ENCODE peak calls at places on chromosomes 2 and 18, in seven cellular contexts. One of them, this sample, is unnamed.

GRCh38 chr2:192013211-192013610 is 166.3 kb upstream of the CAVIN2 start:
- DNase-seq in BE2C: no peak
- DNase-seq in epithelial cell of esophagus: no peak
- DNase-seq in colonic mucosa: no peak
- DNase-seq in kidney epithelial cell: no peak
- DNase-seq in endothelial cell: no peak
- DNase-seq in GM13976: no peak
- DNase-seq in this sample: no peak

GRCh38 chr2:32652555-32653209 is 24.8 kb downstream of the TTC27 start:
- DNase-seq in BE2C: no peak
- DNase-seq in colonic mucosa: no peak
- DNase-seq in endothelial cell: no peak
- DNase-seq in epithelial cell of esophagus: no peak
- DNase-seq in kidney epithelial cell: no peak
- DNase-seq in GM13976: no peak
- DNase-seq in this sample: no peak

GRCh38 chr2:12293868-12294267 is 422.9 kb upstream of the TRIB2 start:
- DNase-seq in kidney epithelial cell: no peak
- DNase-seq in colonic mucosa: no peak
- DNase-seq in BE2C: no peak
- DNase-seq in endothelial cell: no peak
- DNase-seq in epithelial cell of esophagus: no peak
- DNase-seq in GM13976: peak
- DNase-seq in this sample: no peak

GRCh38 chr2:33111002-33111446 is 164.3 kb downstream of the LTBP1 start:
- DNase-seq in epithelial cell of esophagus: peak
- DNase-seq in kidney epithelial cell: no peak
- DNase-seq in endothelial cell: no peak
- DNase-seq in GM13976: no peak
- DNase-seq in colonic mucosa: no peak
- DNase-seq in BE2C: no peak
- DNase-seq in this sample: peak

GRCh38 chr2:3959372-3959771 is 256.0 kb downstream of the DCDC2C start:
- DNase-seq in endothelial cell: peak
- DNase-seq in epithelial cell of esophagus: peak
- DNase-seq in kidney epithelial cell: no peak
- DNase-seq in colonic mucosa: no peak
- DNase-seq in GM13976: peak
- DNase-seq in BE2C: no peak
- DNase-seq in this sample: peak

GRCh38 chr2:10407432-10407831 is 40.7 kb downstream of the ODC1 start:
- DNase-seq in colonic mucosa: no peak
- DNase-seq in GM13976: no peak
- DNase-seq in kidney epithelial cell: no peak
- DNase-seq in epithelial cell of esophagus: no peak
- DNase-seq in BE2C: no peak
- DNase-seq in endothelial cell: no peak
- DNase-seq in this sample: no peak

GRCh38 chr2:126381081-126381480 is 274.9 kb upstream of the GYPC start:
- DNase-seq in endothelial cell: no peak
- DNase-seq in BE2C: no peak
- DNase-seq in kidney epithelial cell: no peak
- DNase-seq in epithelial cell of esophagus: no peak
- DNase-seq in colonic mucosa: no peak
- DNase-seq in GM13976: no peak
- DNase-seq in this sample: no peak

GRCh38 chr2:217293607-217294006 is 433.7 kb upstream of the TNP1 start:
- DNase-seq in BE2C: no peak
- DNase-seq in GM13976: no peak
- DNase-seq in kidney epithelial cell: no peak
- DNase-seq in colonic mucosa: no peak
- DNase-seq in endothelial cell: no peak
- DNase-seq in epithelial cell of esophagus: no peak
- DNase-seq in this sample: no peak

GRCh38 chr2:233250568-233250967 is 905 bp upstream of the ATG16L1 start:
- DNase-seq in GM13976: no peak
- DNase-seq in kidney epithelial cell: no peak
- DNase-seq in BE2C: no peak
- DNase-seq in endothelial cell: no peak
- DNase-seq in epithelial cell of esophagus: no peak
- DNase-seq in colonic mucosa: no peak
- DNase-seq in this sample: no peak

GRCh38 chr18:62288669-62289016 is 36.5 kb upstream of the TNFRSF11A start:
- DNase-seq in endothelial cell: no peak
- DNase-seq in colonic mucosa: no peak
- DNase-seq in epithelial cell of esophagus: no peak
- DNase-seq in kidney epithelial cell: no peak
- DNase-seq in BE2C: no peak
- DNase-seq in GM13976: no peak
- DNase-seq in this sample: no peak

GRCh38 chr18:62289047-62289446 is 36.1 kb upstream of the TNFRSF11A start:
- DNase-seq in colonic mucosa: no peak
- DNase-seq in BE2C: no peak
- DNase-seq in kidney epithelial cell: no peak
- DNase-seq in GM13976: peak
- DNase-seq in epithelial cell of esophagus: no peak
- DNase-seq in endothelial cell: no peak
- DNase-seq in this sample: peak

DNA sequence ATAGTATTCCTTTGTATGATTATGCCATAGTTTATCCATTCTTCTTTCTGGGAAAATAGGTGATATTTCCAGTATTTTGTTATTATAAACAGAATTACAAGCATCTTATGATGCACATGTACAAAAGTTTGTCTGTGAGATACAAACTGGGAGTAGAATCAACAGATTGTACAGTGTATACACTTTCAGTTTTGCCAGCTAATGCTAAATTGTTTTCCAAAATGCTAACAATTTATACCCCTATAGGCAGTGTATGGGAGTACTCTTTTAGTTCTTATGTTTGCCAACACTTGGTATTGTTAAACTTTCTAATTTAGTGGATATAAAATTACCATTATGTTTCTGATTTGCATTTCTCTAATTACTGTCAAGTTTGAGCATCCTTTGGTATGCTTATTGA is 31.0 kb upstream of the TNFRSF11A start:
- DNase-seq in endothelial cell: no peak
- DNase-seq in epithelial cell of esophagus: no peak
- DNase-seq in GM13976: no peak
- DNase-seq in BE2C: no peak
- DNase-seq in colonic mucosa: no peak
- DNase-seq in kidney epithelial cell: no peak
- DNase-seq in this sample: no peak
- TF ChIP-seq CTCF in endothelial cell: no peak
- TF ChIP-seq CTCF in epithelial cell of esophagus: no peak
- TF ChIP-seq CTCF in GM13976: no peak
- TF ChIP-seq CTCF in BE2C: no peak
- TF ChIP-seq CTCF in colonic mucosa: no peak
- TF ChIP-seq CTCF in kidney epithelial cell: no peak
- TF ChIP-seq CTCF in this sample: no peak

DNA sequence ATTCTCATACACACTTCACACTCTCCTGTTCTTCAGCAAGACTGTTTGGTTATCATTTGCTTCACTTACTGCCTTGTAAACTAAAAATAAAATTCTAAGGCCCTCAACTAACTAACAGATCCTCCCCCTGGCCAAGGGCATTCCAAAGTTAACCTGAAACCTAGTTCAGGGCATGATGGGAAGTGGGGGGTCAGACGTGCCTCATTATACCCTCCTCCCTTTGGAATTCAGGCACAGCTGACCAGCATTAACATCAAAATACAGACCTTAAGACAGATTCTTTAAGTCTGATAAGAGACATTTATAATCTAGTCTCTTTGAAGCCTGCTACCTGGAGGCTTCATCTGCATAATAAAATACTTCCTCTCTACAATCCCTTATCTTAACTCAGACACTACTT is 221.0 kb downstream of the NOL4 start:
- DNase-seq in epithelial cell of esophagus: no peak
- DNase-seq in kidney epithelial cell: no peak
- DNase-seq in GM13976: no peak
- DNase-seq in colonic mucosa: no peak
- DNase-seq in BE2C: no peak
- DNase-seq in endothelial cell: no peak
- DNase-seq in this sample: no peak
- TF ChIP-seq CTCF in epithelial cell of esophagus: no peak
- TF ChIP-seq CTCF in kidney epithelial cell: no peak
- TF ChIP-seq CTCF in GM13976: no peak
- TF ChIP-seq CTCF in colonic mucosa: no peak
- TF ChIP-seq CTCF in BE2C: no peak
- TF ChIP-seq CTCF in endothelial cell: no peak
- TF ChIP-seq CTCF in this sample: no peak

DNA sequence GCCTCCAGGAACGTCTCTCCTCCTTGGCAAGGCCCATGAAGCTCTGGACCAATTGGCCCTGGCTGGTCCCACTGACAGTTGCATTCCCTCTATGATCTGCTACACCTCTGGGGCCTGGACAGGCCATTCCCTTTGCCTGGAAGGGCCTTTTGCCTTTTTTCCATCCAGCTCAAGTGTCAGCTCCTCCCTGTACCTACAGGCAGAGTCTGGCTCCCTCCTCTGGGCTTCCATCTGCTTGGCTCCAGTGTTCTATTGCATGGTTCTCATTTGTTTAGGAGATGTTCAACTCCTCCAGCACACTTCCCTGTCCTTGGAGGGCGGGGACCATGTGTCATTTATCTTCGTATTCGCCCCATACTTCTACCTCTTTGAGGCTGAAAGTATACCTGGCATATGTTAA is 61.1 kb downstream of the PRKCE start:
- DNase-seq in colonic mucosa: no peak
- DNase-seq in epithelial cell of esophagus: peak
- DNase-seq in GM13976: no peak
- DNase-seq in BE2C: no peak
- DNase-seq in endothelial cell: no peak
- DNase-seq in kidney epithelial cell: no peak
- DNase-seq in this sample: peak
- TF ChIP-seq CTCF in colonic mucosa: no peak
- TF ChIP-seq CTCF in epithelial cell of esophagus: peak
- TF ChIP-seq CTCF in GM13976: no peak
- TF ChIP-seq CTCF in BE2C: peak
- TF ChIP-seq CTCF in endothelial cell: no peak
- TF ChIP-seq CTCF in kidney epithelial cell: no peak
- TF ChIP-seq CTCF in this sample: peak

GRCh38 chr2:23505218-23505983 is 120.4 kb downstream of the KLHL29 start:
- DNase-seq in colonic mucosa: no peak
- DNase-seq in BE2C: no peak
- DNase-seq in GM13976: no peak
- DNase-seq in endothelial cell: no peak
- DNase-seq in epithelial cell of esophagus: no peak
- DNase-seq in kidney epithelial cell: no peak
- DNase-seq in this sample: no peak
- TF ChIP-seq CTCF in colonic mucosa: no peak
- TF ChIP-seq CTCF in BE2C: peak
- TF ChIP-seq CTCF in GM13976: no peak
- TF ChIP-seq CTCF in endothelial cell: no peak
- TF ChIP-seq CTCF in epithelial cell of esophagus: peak
- TF ChIP-seq CTCF in kidney epithelial cell: peak
- TF ChIP-seq CTCF in this sample: peak

This sample was measured in PC-3.